ENCODE peak calls at places on chromosome 22, in six cellular contexts. L is CD8-positive, alpha-beta memory T cell; W is CD8-positive, alpha-beta T cell; Y is neuronal stem cell; Q is cardiac muscle cell; D is SJCRH30. U is an unnamed sample.

GRCh38 chr22:22914726-22915669 is 27.4 kb downstream of the IGLL5 start:
- DNase-seq in D (no peak), L (no peak), Y (no peak), Q (no peak), W (no peak), U (no peak)

GRCh38 chr22:37843746-37844089 is 416 bp downstream of the ANKRD54 start:
- DNase-seq in L (no peak), Q (no peak), Y (no peak), D (no peak), W (no peak), U (peak; percentile 48)

GRCh38 chr22:36806824-36807223 is 10.0 kb downstream of the PVALB start:
- DNase-seq in W (no peak), L (no peak), Q (no peak), Y (no peak), D (no peak), U (no peak)

GRCh38 chr22:19086417-19086816 is 35.8 kb downstream of the DGCR2 start:
- DNase-seq in W (no peak), L (no peak), Y (no peak), Q (no peak), D (no peak), U (no peak)

GRCh38 chr22:38820021-38820420 is 23.8 kb downstream of the NPTXR start:
- DNase-seq in W (no peak), Q (no peak), D (no peak), L (no peak), Y (no peak), U (no peak)

GRCh38 chr22:20237480-20238440 is 30.4 kb downstream of the RTN4R start:
- DNase-seq in D (no peak), Y (no peak), Q (no peak), W (peak; percentile 78), L (peak; percentile 39), U (peak; percentile 70)

GRCh38 chr22:23251445-23252093 is 71.3 kb downstream of the BCR start:
- DNase-seq in W (no peak), L (no peak), Y (no peak), D (no peak), Q (no peak), U (no peak)

GRCh38 chr22:39522567-39523300 is 2.4 kb downstream of the ATF4 start:
- DNase-seq in D (peak; percentile 79), W (no peak), Y (no peak), L (peak; percentile 24), Q (peak; percentile 51), U (no peak)

GRCh38 chr22:37462426-37462825 is 23.8 kb downstream of the MFNG start:
- DNase-seq in W (peak; percentile 47), D (no peak), Y (no peak), Q (no peak), L (no peak), U (no peak)

GRCh38 chr22:39083212-39084165 is 6.4 kb downstream of the APOBEC3G start:
- DNase-seq in W (no peak), D (no peak), L (no peak), Y (no peak), Q (no peak), U (no peak)

GRCh38 chr22:39130892-39131855 is 21.3 kb downstream of the CBX7 start:
- DNase-seq in W (no peak), D (no peak), Q (peak; percentile 58), L (no peak), Y (peak; percentile 82), U (no peak)

GRCh38 chr22:22848364-22848866 is 39.2 kb upstream of the IGLL5 start:
- DNase-seq in W (peak; percentile 85), L (peak; percentile 59), Y (peak; percentile 41), D (peak; percentile 85), Q (no peak), U (peak; percentile 42)

GRCh38 chr22:28358244-28358777 is 321.3 kb downstream of the TTC28 start:
- DNase-seq in W (no peak), D (no peak), L (no peak), Q (no peak), Y (no peak), U (no peak)

GRCh38 chr22:38755155-38755910 is 465 bp downstream of the SUN2 start:
- DNase-seq in L (peak; percentile 55), Y (peak; percentile 69), Q (peak; percentile 66), W (peak; percentile 75), D (peak; percentile 34), U (peak; percentile 52)

GRCh38 chr22:40178417-40179409 is 988 bp downstream of the TNRC6B start:
- DNase-seq in L (no peak), Y (peak; percentile 62), Q (peak; percentile 59), W (no peak), D (peak; percentile 68), U (peak; percentile 25)

GRCh38 chr22:21646608-21647590 is 4.8 kb downstream of the SDF2L1 start:
- DNase-seq in Q (peak; percentile 89), D (peak; percentile 93), W (peak; percentile 84), L (peak; percentile 69), Y (peak; percentile 78), U (peak; percentile 71)

GRCh38 chr22:47206185-47206584 is 443.7 kb downstream of the TBC1D22A start:
- DNase-seq in D (no peak), W (no peak), Q (no peak), Y (no peak), L (no peak), U (no peak)
- H3K9me3 ChIP-seq in D (no peaks in the 10 kb centered on the region), W (no peaks in the 10 kb centered on the region), Q (no peaks in the 10 kb centered on the region), Y (peaks cover 2% of the 10 kb centered on the region), L (no peaks in the 10 kb centered on the region), U (no peaks in the 10 kb centered on the region)

GRCh38 chr22:43893266-43893665 is 1.5 kb upstream of the PNPLA5 start:
- DNase-seq in D (no peak), W (no peak), Y (no peak), L (no peak), Q (no peak), U (no peak)

GRCh38 chr22:43892183-43892894 is 526 bp upstream of the PNPLA5 start:
- DNase-seq in Q (no peak), Y (no peak), D (no peak), W (no peak), L (no peak), U (no peak)

GRCh38 chr22:43890901-43891331 is 897 bp downstream of the PNPLA5 start:
- DNase-seq in Q (no peak), L (no peak), D (no peak), W (no peak), Y (no peak), U (no peak)

GRCh38 chr22:43889366-43890253 is 2.2 kb downstream of the PNPLA5 start:
- DNase-seq in L (no peak), D (no peak), W (no peak), Q (no peak), Y (no peak), U (no peak)

DNA sequence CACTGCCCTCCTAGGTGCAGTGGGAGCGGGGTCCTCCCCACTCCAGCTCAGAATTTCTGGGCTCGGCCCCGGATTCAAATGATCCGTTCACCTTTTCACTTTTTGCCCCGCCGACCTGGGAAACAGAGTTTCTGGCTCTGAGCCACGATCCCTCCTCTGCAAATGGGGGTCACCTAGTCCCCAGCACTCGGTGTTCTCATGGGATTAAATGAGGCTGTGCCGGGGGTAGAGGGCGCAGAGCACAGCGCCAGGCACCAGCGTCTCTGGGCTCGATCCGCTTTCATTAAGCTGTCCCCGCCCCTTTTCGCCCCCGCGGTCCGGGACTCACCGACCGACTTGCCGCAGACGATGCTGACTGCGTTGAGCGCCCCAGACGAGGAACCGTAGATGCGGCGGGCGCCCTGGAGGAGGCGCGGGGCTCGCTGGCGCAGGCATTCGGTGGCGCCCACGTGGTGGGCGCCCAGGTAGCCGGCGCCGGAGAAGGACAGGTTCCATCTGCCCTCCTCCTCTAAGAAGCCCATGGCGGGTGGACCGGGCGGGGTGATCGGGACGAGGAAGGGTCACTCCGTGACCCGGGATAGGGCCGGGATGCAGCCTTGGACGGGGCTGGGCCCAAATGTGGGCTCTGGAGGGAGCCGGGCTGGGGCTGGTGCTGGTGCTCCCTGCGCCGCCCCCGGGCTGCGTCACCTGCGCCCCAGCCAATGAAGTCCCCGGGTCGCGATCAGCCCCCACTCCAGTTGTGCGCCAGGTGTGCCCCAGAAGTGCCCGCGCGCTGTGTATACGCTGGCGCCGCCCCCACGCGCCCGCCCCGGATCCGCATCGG is at the start of gene PNPLA5:
- DNase-seq in Q (no peak), W (no peak), L (no peak), D (no peak), Y (no peak), U (no peak)
- H3K4me3 ChIP-seq in Q (peak within 1 kb of the TSS; percentile 24), W (no peak within 1 kb of the TSS), L (no peak within 1 kb of the TSS), D (no peak within 1 kb of the TSS), Y (peak within 1 kb of the TSS; percentile 65), U (no peak within 1 kb of the TSS)

DNA sequence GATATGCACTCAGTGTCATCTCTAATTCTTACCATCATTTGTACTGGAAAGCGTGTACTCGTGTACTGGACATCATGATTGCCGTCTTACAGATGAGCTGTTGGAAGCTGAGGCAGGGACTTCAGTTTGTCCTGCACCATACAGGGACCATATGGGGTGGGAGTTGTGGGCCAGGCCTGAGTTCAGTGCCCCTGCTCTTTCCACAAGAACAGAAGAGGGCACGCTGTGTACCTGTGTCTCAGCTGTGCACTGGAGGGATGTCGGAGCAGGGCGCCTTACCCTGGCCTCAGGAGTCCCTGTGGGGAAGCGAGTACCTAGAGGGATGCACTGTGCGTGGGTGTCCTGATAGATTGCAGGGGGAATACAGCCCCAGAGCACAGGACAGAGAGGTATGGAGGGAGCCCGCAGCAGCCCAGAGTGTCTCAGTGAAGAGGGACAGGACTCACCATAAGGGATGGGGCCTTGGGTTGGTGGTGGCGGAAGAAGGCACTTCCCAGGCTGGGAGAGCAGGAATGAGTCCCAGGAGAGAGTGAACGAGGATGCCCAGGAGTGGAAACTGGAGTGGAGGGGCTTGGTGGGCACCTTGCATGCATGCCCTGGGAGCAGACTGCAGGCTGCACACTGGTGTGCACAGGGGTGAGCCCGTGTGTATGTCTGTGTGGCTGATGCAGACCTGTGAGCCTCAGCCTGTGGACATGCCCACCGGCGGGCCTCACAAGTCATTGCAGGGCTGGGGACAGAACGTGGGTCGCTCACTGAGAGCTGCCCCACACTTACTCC is 329.7 kb downstream of the TBC1D22A start:
- DNase-seq in D (no peak), Y (no peak), Q (no peak), W (no peak), L (no peak), U (no peak)
- H3K9me3 ChIP-seq in D (no peaks in the 10 kb centered on the region), Y (peaks cover 15% of the 10 kb centered on the region), Q (no peaks in the 10 kb centered on the region), W (no peaks in the 10 kb centered on the region), L (no peaks in the 10 kb centered on the region), U (peaks cover 7% of the 10 kb centered on the region)

GRCh38 chr22:49975543-49976389 is 15.2 kb downstream of the PIM3 start:
- DNase-seq in Y (no peak), W (peak; percentile 47), L (no peak), D (no peak), Q (no peak), U (peak; percentile 22)
- H3K4me3 ChIP-seq in Y (peak overlapping the region; percentile 74), W (no peak overlapping the region), L (no peak overlapping the region), D (no peak overlapping the region), Q (no peak overlapping the region), U (no peak overlapping the region)

GRCh38 chr22:43188829-43189545 is 2.1 kb upstream of the TTLL12 start:
- DNase-seq in Y (no peak), Q (no peak), D (no peak), L (no peak), W (no peak), U (no peak)

GRCh38 chr22:43186272-43187170 is at the start of gene TTLL12:
- DNase-seq in W (peak; percentile 75), L (peak; percentile 62), Y (peak; percentile 70), Q (peak; percentile 83), D (peak; percentile 77), U (peak; percentile 62)

GRCh38 chr22:43185860-43186261 is 1.1 kb downstream of the TTLL12 start:
- DNase-seq in Q (peak; percentile 23), Y (no peak), W (no peak), L (no peak), D (peak; percentile 62), U (no peak)

GRCh38 chr22:43183496-43184263 is 3.3 kb downstream of the TTLL12 start:
- DNase-seq in Q (no peak), D (no peak), L (no peak), Y (no peak), W (no peak), U (no peak)

GRCh38 chr22:43187171-43188099 is 501 bp upstream of the TTLL12 start:
- DNase-seq in Y (peak; percentile 93), W (peak; percentile 99), D (peak; percentile 98), L (peak; percentile 95), Q (peak; percentile 95), U (peak; percentile 92)
- H3K9me3 ChIP-seq in Y (peaks cover 6% of the 10 kb centered on the region), W (no peaks in the 10 kb centered on the region), D (no peaks in the 10 kb centered on the region), L (no peaks in the 10 kb centered on the region), Q (no peaks in the 10 kb centered on the region), U (no peaks in the 10 kb centered on the region)